ENCODE peak calls at places on chromosomes 1 and 21, in five cellular contexts. M is left lung, U is fibroblast of lung, W is tibial nerve, D is mesothelial cell of epicardium. B is an unnamed sample.

GRCh38 chr21:44615466-44615865 is 3.6 kb downstream of the KRTAP10-8 start:
- DNase-seq in D (no peak), U (no peak), M (no peak), W (no peak), B (no peak)

GRCh38 chr1:39670689-39671088 is 1.2 kb downstream of the NT5C1A start:
- DNase-seq in D (no peak), M (no peak), U (no peak), W (no peak), B (no peak)

GRCh38 chr1:168913711-168914463 is 184.9 kb upstream of the DPT start:
- DNase-seq in D (no peak), W (no peak), U (no peak), M (no peak), B (no peak)

GRCh38 chr1:67604778-67605177 is 80.2 kb upstream of the GADD45A start:
- DNase-seq in W (no peak), U (no peak), M (no peak), D (no peak), B (no peak)

GRCh38 chr1:192907545-192908243 is 98.9 kb downstream of the RGS2 start:
- DNase-seq in U (peak; percentile 46), M (no peak), W (peak; percentile 16), D (no peak), B (no peak)

GRCh38 chr1:11473635-11474034 is 5.3 kb upstream of the DISP3 start:
- DNase-seq in W (no peak), U (peak; percentile 7), M (no peak), D (peak; percentile 55), B (no peak)

GRCh38 chr1:228986093-228986904 is 251.0 kb downstream of the RHOU start:
- DNase-seq in M (no peak), W (peak; percentile 67), U (peak; percentile 27), D (no peak), B (peak; percentile 55)

GRCh38 chr1:65157546-65157941 is 9.5 kb downstream of the AK4 start:
- DNase-seq in U (no peak), M (no peak), W (no peak), D (no peak), B (no peak)

GRCh38 chr21:25964009-25964408 is 206.6 kb downstream of the APP start:
- DNase-seq in M (no peak), D (no peak), W (peak; percentile 30), U (peak; percentile 65), B (no peak)

GRCh38 chr1:43206721-43207228 is 34.6 kb downstream of the CFAP57 start:
- DNase-seq in W (no peak), D (peak; percentile 72), U (peak; percentile 98), M (peak; percentile 78), B (no peak)

GRCh38 chr1:182709225-182709764 is 24.9 kb upstream of the RGS8 start:
- DNase-seq in W (no peak), M (no peak), U (no peak), D (no peak), B (no peak)

GRCh38 chr1:206834217-206834616 is 31.2 kb upstream of the IL20 start:
- DNase-seq in M (no peak), W (no peak), U (no peak), D (no peak), B (no peak)
- TF ChIP-seq CTCF in M (no peak), W (no peak), U (no peak), D (no peak), B (no peak)

DNA sequence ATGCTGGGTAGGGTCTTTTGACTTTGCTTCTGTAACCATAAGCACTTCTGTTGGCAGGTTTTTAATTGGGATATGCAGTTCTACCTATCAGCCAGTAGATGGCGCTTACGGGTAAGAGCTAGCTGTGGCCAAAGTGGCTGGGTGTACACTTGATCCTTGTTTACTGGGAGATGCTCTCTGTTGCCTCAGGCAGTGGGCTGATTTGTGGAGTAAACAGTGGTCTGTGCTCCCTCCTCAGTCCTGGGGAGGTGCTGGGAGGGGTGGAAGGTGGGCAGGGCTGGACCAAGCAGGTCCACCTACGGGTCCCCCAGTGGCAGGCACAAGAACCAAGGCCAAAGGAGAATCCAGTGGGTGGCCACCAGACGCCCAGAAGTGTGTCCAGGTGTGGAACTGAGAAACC is 43.4 kb downstream of the RALGPS2 start:
- DNase-seq in W (no peak), D (no peak), M (no peak), U (peak; percentile 8), B (no peak)
- TF ChIP-seq CTCF in W (peak; percentile 69), D (peak; percentile 20), M (peak; percentile 49), U (peak; percentile 81), B (peak; percentile 70)

DNA sequence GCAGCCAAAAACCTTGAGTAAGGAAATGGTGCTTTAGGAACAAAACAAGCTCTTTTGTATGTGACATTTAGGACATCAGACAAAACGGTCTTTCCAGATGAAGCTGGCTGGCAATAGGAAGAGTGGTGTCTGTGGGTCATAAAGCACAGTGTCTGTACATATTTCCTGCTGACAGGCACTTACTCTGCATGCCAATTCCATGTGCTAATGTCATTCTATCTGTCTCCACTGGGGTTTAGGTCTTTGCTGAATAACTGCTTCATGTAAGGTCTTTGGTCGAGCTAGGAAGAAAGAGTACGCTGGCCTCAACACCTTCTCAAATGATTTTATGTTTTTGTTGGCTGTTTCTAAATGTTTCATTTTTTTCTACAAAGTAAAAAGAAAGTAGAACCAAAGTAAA is 163.5 kb downstream of the BRINP2 start:
- DNase-seq in D (no peak), U (peak; percentile 6), M (no peak), W (no peak), B (no peak)
- TF ChIP-seq CTCF in D (no peak), U (peak; percentile 35), M (no peak), W (peak; percentile 18), B (peak; percentile 60)

GRCh38 chr1:248618119-248618518 is 16.8 kb downstream of the OR2T11 start:
- DNase-seq in W (no peak), D (no peak), U (no peak), M (no peak), B (no peak)

GRCh38 chr1:248622491-248623106 is 12.3 kb downstream of the OR2T11 start:
- DNase-seq in U (no peak), W (no peak), M (no peak), D (no peak), B (no peak)

GRCh38 chr1:248613742-248614141 is 16.2 kb upstream of the OR2T10 start:
- DNase-seq in U (no peak), M (no peak), W (no peak), D (no peak), B (no peak)

DNA sequence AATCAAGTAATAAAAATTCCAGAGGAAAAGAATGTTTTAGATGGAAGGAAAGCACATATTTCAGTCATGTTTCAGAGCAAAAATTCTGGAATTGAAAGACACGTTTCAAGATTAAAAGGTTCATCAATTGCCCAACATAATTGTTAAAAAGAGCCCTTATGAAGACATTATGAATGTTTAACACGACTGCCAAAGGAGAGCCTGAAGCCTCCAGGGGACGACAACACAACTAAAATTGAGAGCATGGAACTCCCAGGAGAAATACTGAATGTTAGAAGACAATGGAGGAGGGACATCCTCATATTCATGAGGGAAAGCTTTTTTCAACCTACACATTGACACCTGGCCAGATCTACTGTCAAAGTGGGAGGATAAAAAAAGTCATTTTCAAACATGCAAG is 16.0 kb downstream of the OR2T11 start:
- DNase-seq in M (no peak), U (no peak), D (no peak), W (peak; percentile 21), B (no peak)
- TF ChIP-seq CTCF in M (peak; percentile 77), U (peak; percentile 15), D (no peak), W (no peak), B (peak; percentile 46)

GRCh38 chr1:219399446-219399845 is 213.5 kb downstream of the ZC3H11B start:
- DNase-seq in U (no peak), W (no peak), M (no peak), D (no peak), B (no peak)
- TF ChIP-seq CTCF in U (no peak), W (no peak), M (no peak), D (no peak), B (no peak)

GRCh38 chr1:160001440-160001839 is 30.4 kb downstream of the PIGM start:
- DNase-seq in D (no peak), W (no peak), M (no peak), U (no peak), B (no peak)

GRCh38 chr1:160005070-160005469 is 26.7 kb downstream of the PIGM start:
- DNase-seq in W (no peak), M (no peak), U (no peak), D (no peak), B (no peak)

GRCh38 chr1:160004427-160004826 is 27.4 kb downstream of the PIGM start:
- DNase-seq in U (no peak), W (no peak), M (no peak), D (no peak), B (no peak)

GRCh38 chr1:160006312-160006940 is 25.4 kb downstream of the PIGM start:
- DNase-seq in W (peak; percentile 57), U (peak; percentile 62), M (peak; percentile 89), D (peak; percentile 76), B (peak; percentile 76)

GRCh38 chr1:160004001-160004400 is 27.8 kb downstream of the PIGM start:
- DNase-seq in D (no peak), W (no peak), U (no peak), M (no peak), B (no peak)
- TF ChIP-seq CTCF in D (no peak), W (no peak), U (no peak), M (no peak), B (no peak)

DNA sequence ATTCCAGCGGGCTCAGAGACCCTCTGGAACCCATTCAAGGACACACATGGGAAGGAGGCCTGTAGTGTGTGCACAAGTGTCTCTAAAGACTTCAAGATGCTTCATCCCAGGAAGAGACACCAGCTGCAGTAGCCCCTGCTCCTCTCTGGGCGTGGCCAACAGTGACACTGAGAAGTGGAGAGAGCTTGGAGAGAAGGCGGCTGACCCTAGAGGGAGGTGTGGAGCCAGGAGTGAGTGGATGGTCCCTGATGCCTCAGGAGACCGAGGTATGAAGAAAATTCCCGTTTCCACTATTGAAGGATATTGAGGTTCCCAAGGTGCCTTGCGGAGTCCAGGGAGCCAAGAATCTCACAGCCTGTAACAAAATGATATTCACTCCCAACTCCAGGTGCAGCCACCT is 14.9 kb upstream of the TNNI1 start:
- DNase-seq in U (no peak), M (no peak), W (no peak), D (no peak), B (no peak)
- TF ChIP-seq CTCF in U (peak; percentile 14), M (no peak), W (no peak), D (no peak), B (no peak)

GRCh38 chr1:20371883-20372282 is 81.2 kb downstream of the VWA5B1 start:
- DNase-seq in U (no peak), D (no peak), M (no peak), W (no peak), B (no peak)

GRCh38 chr1:20368866-20369545 is 78.3 kb downstream of the VWA5B1 start:
- DNase-seq in U (no peak), D (no peak), W (no peak), M (no peak), B (no peak)

GRCh38 chr1:20371411-20371810 is 80.7 kb downstream of the VWA5B1 start:
- DNase-seq in U (peak; percentile 41), W (no peak), D (peak; percentile 51), M (no peak), B (no peak)

GRCh38 chr1:20372676-20373075 is 82.0 kb downstream of the VWA5B1 start:
- DNase-seq in W (no peak), M (no peak), D (no peak), U (no peak), B (no peak)

GRCh38 chr1:20370628-20371200 is 80.0 kb downstream of the VWA5B1 start:
- DNase-seq in U (no peak), D (no peak), M (no peak), W (no peak), B (no peak)
- TF ChIP-seq CTCF in U (no peak), D (no peak), M (no peak), W (no peak), B (no peak)